ENCODE peak calls at places on chromosomes 12 and 14, in eight cellular contexts. One of them, this sample, is unnamed.

GRCh38 chr14:104638927-104639450 is 34.4 kb upstream of the TMEM179 start:
- DNase-seq in testis: no peak
- DNase-seq in type B pancreatic cell: no peak
- DNase-seq in activated CD8-positive, alpha-beta memory T cell treated with anti-CD3 and anti-CD28 coated beads, Interleukin-2, amount 50 U/mL, for 48 hours: no peak
- DNase-seq in T-cell: no peak
- DNase-seq in tibial artery: no peak
- DNase-seq in activated CD8-positive, alpha-beta T cell treated with anti-CD3 and anti-CD28 coated beads, Interleukin-2, amount 10 ng/mL, durations not matched to agents 7 days and 5 days: no peak
- DNase-seq in stimulated activated CD8-positive, alpha-beta memory T cell treated with anti-CD3 and anti-CD28 coated beads, Interleukin-15, amount 100 ng/mL, for 24 hours: no peak
- DNase-seq in this sample: no peak

GRCh38 chr12:77493311-77493710 is 337.4 kb upstream of the NAV3 start:
- DNase-seq in testis: no peak
- DNase-seq in type B pancreatic cell: no peak
- DNase-seq in activated CD8-positive, alpha-beta memory T cell treated with anti-CD3 and anti-CD28 coated beads, Interleukin-2, amount 50 U/mL, for 48 hours: no peak
- DNase-seq in T-cell: no peak
- DNase-seq in tibial artery: no peak
- DNase-seq in activated CD8-positive, alpha-beta T cell treated with anti-CD3 and anti-CD28 coated beads, Interleukin-2, amount 10 ng/mL, durations not matched to agents 7 days and 5 days: no peak
- DNase-seq in stimulated activated CD8-positive, alpha-beta memory T cell treated with anti-CD3 and anti-CD28 coated beads, Interleukin-15, amount 100 ng/mL, for 24 hours: no peak
- DNase-seq in this sample: no peak

GRCh38 chr12:63397807-63398206 is 246.8 kb upstream of the AVPR1A start:
- DNase-seq in testis: no peak
- DNase-seq in type B pancreatic cell: no peak
- DNase-seq in activated CD8-positive, alpha-beta memory T cell treated with anti-CD3 and anti-CD28 coated beads, Interleukin-2, amount 50 U/mL, for 48 hours: no peak
- DNase-seq in T-cell: no peak
- DNase-seq in tibial artery: no peak
- DNase-seq in activated CD8-positive, alpha-beta T cell treated with anti-CD3 and anti-CD28 coated beads, Interleukin-2, amount 10 ng/mL, durations not matched to agents 7 days and 5 days: no peak
- DNase-seq in stimulated activated CD8-positive, alpha-beta memory T cell treated with anti-CD3 and anti-CD28 coated beads, Interleukin-15, amount 100 ng/mL, for 24 hours: no peak
- DNase-seq in this sample: no peak

GRCh38 chr14:89320381-89321000 is 96.5 kb downstream of the FOXN3 start:
- DNase-seq in testis: no peak
- DNase-seq in type B pancreatic cell: no peak
- DNase-seq in activated CD8-positive, alpha-beta memory T cell treated with anti-CD3 and anti-CD28 coated beads, Interleukin-2, amount 50 U/mL, for 48 hours: no peak
- DNase-seq in T-cell: no peak
- DNase-seq in tibial artery: no peak
- DNase-seq in activated CD8-positive, alpha-beta T cell treated with anti-CD3 and anti-CD28 coated beads, Interleukin-2, amount 10 ng/mL, durations not matched to agents 7 days and 5 days: no peak
- DNase-seq in stimulated activated CD8-positive, alpha-beta memory T cell treated with anti-CD3 and anti-CD28 coated beads, Interleukin-15, amount 100 ng/mL, for 24 hours: no peak
- DNase-seq in this sample: no peak

GRCh38 chr14:23154876-23155587 is 28.4 kb downstream of the SLC7A8 start:
- DNase-seq in testis: peak
- DNase-seq in type B pancreatic cell: no peak
- DNase-seq in activated CD8-positive, alpha-beta memory T cell treated with anti-CD3 and anti-CD28 coated beads, Interleukin-2, amount 50 U/mL, for 48 hours: no peak
- DNase-seq in T-cell: no peak
- DNase-seq in tibial artery: peak
- DNase-seq in activated CD8-positive, alpha-beta T cell treated with anti-CD3 and anti-CD28 coated beads, Interleukin-2, amount 10 ng/mL, durations not matched to agents 7 days and 5 days: no peak
- DNase-seq in stimulated activated CD8-positive, alpha-beta memory T cell treated with anti-CD3 and anti-CD28 coated beads, Interleukin-15, amount 100 ng/mL, for 24 hours: no peak
- DNase-seq in this sample: peak

GRCh38 chr14:20683125-20683895 is 1.1 kb upstream of the RNASE4 start:
- DNase-seq in testis: peak
- DNase-seq in type B pancreatic cell: peak
- DNase-seq in activated CD8-positive, alpha-beta memory T cell treated with anti-CD3 and anti-CD28 coated beads, Interleukin-2, amount 50 U/mL, for 48 hours: peak
- DNase-seq in T-cell: peak
- DNase-seq in tibial artery: peak
- DNase-seq in activated CD8-positive, alpha-beta T cell treated with anti-CD3 and anti-CD28 coated beads, Interleukin-2, amount 10 ng/mL, durations not matched to agents 7 days and 5 days: peak
- DNase-seq in stimulated activated CD8-positive, alpha-beta memory T cell treated with anti-CD3 and anti-CD28 coated beads, Interleukin-15, amount 100 ng/mL, for 24 hours: peak
- DNase-seq in this sample: peak

GRCh38 chr12:77998236-77998786 is 167.6 kb downstream of the NAV3 start:
- DNase-seq in testis: no peak
- DNase-seq in type B pancreatic cell: no peak
- DNase-seq in activated CD8-positive, alpha-beta memory T cell treated with anti-CD3 and anti-CD28 coated beads, Interleukin-2, amount 50 U/mL, for 48 hours: no peak
- DNase-seq in T-cell: no peak
- DNase-seq in tibial artery: no peak
- DNase-seq in activated CD8-positive, alpha-beta T cell treated with anti-CD3 and anti-CD28 coated beads, Interleukin-2, amount 10 ng/mL, durations not matched to agents 7 days and 5 days: no peak
- DNase-seq in stimulated activated CD8-positive, alpha-beta memory T cell treated with anti-CD3 and anti-CD28 coated beads, Interleukin-15, amount 100 ng/mL, for 24 hours: no peak
- DNase-seq in this sample: no peak

GRCh38 chr14:105411017-105411941 is 8.3 kb upstream of the MTA1 start:
- DNase-seq in testis: no peak
- DNase-seq in type B pancreatic cell: peak
- DNase-seq in activated CD8-positive, alpha-beta memory T cell treated with anti-CD3 and anti-CD28 coated beads, Interleukin-2, amount 50 U/mL, for 48 hours: no peak
- DNase-seq in T-cell: no peak
- DNase-seq in tibial artery: no peak
- DNase-seq in activated CD8-positive, alpha-beta T cell treated with anti-CD3 and anti-CD28 coated beads, Interleukin-2, amount 10 ng/mL, durations not matched to agents 7 days and 5 days: no peak
- DNase-seq in stimulated activated CD8-positive, alpha-beta memory T cell treated with anti-CD3 and anti-CD28 coated beads, Interleukin-15, amount 100 ng/mL, for 24 hours: no peak
- DNase-seq in this sample: no peak

GRCh38 chr12:57047981-57048380 is 1.9 kb downstream of the MYO1A start:
- DNase-seq in testis: no peak
- DNase-seq in type B pancreatic cell: no peak
- DNase-seq in activated CD8-positive, alpha-beta memory T cell treated with anti-CD3 and anti-CD28 coated beads, Interleukin-2, amount 50 U/mL, for 48 hours: no peak
- DNase-seq in T-cell: no peak
- DNase-seq in tibial artery: no peak
- DNase-seq in activated CD8-positive, alpha-beta T cell treated with anti-CD3 and anti-CD28 coated beads, Interleukin-2, amount 10 ng/mL, durations not matched to agents 7 days and 5 days: no peak
- DNase-seq in stimulated activated CD8-positive, alpha-beta memory T cell treated with anti-CD3 and anti-CD28 coated beads, Interleukin-15, amount 100 ng/mL, for 24 hours: no peak
- DNase-seq in this sample: no peak

GRCh38 chr12:77893918-77894317 is 63.2 kb downstream of the NAV3 start:
- DNase-seq in testis: no peak
- DNase-seq in type B pancreatic cell: no peak
- DNase-seq in activated CD8-positive, alpha-beta memory T cell treated with anti-CD3 and anti-CD28 coated beads, Interleukin-2, amount 50 U/mL, for 48 hours: no peak
- DNase-seq in T-cell: no peak
- DNase-seq in tibial artery: no peak
- DNase-seq in activated CD8-positive, alpha-beta T cell treated with anti-CD3 and anti-CD28 coated beads, Interleukin-2, amount 10 ng/mL, durations not matched to agents 7 days and 5 days: no peak
- DNase-seq in stimulated activated CD8-positive, alpha-beta memory T cell treated with anti-CD3 and anti-CD28 coated beads, Interleukin-15, amount 100 ng/mL, for 24 hours: no peak
- DNase-seq in this sample: peak

GRCh38 chr12:46267618-46268348 is 1.1 kb downstream of the SLC38A1 start:
- DNase-seq in testis: no peak
- DNase-seq in type B pancreatic cell: no peak
- DNase-seq in activated CD8-positive, alpha-beta memory T cell treated with anti-CD3 and anti-CD28 coated beads, Interleukin-2, amount 50 U/mL, for 48 hours: peak
- DNase-seq in T-cell: no peak
- DNase-seq in tibial artery: no peak
- DNase-seq in activated CD8-positive, alpha-beta T cell treated with anti-CD3 and anti-CD28 coated beads, Interleukin-2, amount 10 ng/mL, durations not matched to agents 7 days and 5 days: peak
- DNase-seq in stimulated activated CD8-positive, alpha-beta memory T cell treated with anti-CD3 and anti-CD28 coated beads, Interleukin-15, amount 100 ng/mL, for 24 hours: peak
- DNase-seq in this sample: peak

GRCh38 chr14:89578048-89578619 is 161.1 kb upstream of the FOXN3 start:
- DNase-seq in testis: no peak
- DNase-seq in type B pancreatic cell: no peak
- DNase-seq in activated CD8-positive, alpha-beta memory T cell treated with anti-CD3 and anti-CD28 coated beads, Interleukin-2, amount 50 U/mL, for 48 hours: no peak
- DNase-seq in T-cell: no peak
- DNase-seq in tibial artery: no peak
- DNase-seq in activated CD8-positive, alpha-beta T cell treated with anti-CD3 and anti-CD28 coated beads, Interleukin-2, amount 10 ng/mL, durations not matched to agents 7 days and 5 days: no peak
- DNase-seq in stimulated activated CD8-positive, alpha-beta memory T cell treated with anti-CD3 and anti-CD28 coated beads, Interleukin-15, amount 100 ng/mL, for 24 hours: no peak
- DNase-seq in this sample: no peak